ENCODE peak calls at places on chromosomes 11 and 22, in seven cellular contexts. W is mucosa of descending colon, X is adipocyte, C is cardiac muscle cell, T is HAP-1, H is GM23248, K is esophagus muscularis mucosa. F is an unnamed sample.

GRCh38 chr11:86672007-86672621 is at the start of gene ME3:
- DNase-seq in W (peak; percentile 84), X (peak; percentile 68), C (peak; percentile 62), T (no peak), H (peak; percentile 74), K (no peak), F (no peak)

GRCh38 chr11:60719406-60719805 is 5.1 kb upstream of the MS4A18 start:
- DNase-seq in W (peak; percentile 77), X (no peak), C (no peak), T (no peak), H (no peak), K (no peak), F (no peak)

GRCh38 chr11:120336641-120337132 is 474 bp downstream of the ARHGEF12 start:
- DNase-seq in W (peak; percentile 82), X (no peak), C (no peak), T (no peak), H (peak; percentile 75), K (no peak), F (peak; percentile 8)

GRCh38 chr11:63763506-63764200 is 4.9 kb downstream of the ZFTA start:
- DNase-seq in W (peak; percentile 45), X (no peak), C (peak; percentile 62), T (no peak), H (no peak), K (no peak), F (no peak)

GRCh38 chr11:110478410-110478809 is 48.7 kb downstream of the FDX1 start:
- DNase-seq in W (no peak), X (no peak), C (no peak), T (no peak), H (no peak), K (no peak), F (no peak)

GRCh38 chr22:44802956-44803355 is 50.6 kb downstream of the ARHGAP8 start:
- DNase-seq in W (no peak), X (no peak), C (no peak), T (no peak), H (no peak), K (no peak), F (no peak)

GRCh38 chr11:69373251-69373635 is 79.3 kb downstream of the MYEOV start:
- DNase-seq in W (no peak), X (no peak), C (no peak), T (no peak), H (no peak), K (no peak), F (no peak)

GRCh38 chr22:50260434-50260800 is 1.1 kb downstream of the MAPK12 start:
- DNase-seq in W (no peak), X (peak; percentile 39), C (no peak), T (no peak), H (peak; percentile 70), K (no peak), F (no peak)

GRCh38 chr11:114496915-114497314 is 57.6 kb downstream of the REXO2 start:
- DNase-seq in W (no peak), X (no peak), C (no peak), T (no peak), H (no peak), K (no peak), F (no peak)

GRCh38 chr11:86799680-86800075 is 664 bp upstream of the PRSS23 start:
- DNase-seq in W (no peak), X (no peak), C (no peak), T (no peak), H (no peak), K (no peak), F (no peak)

GRCh38 chr11:131373326-131373725 is 2.9 kb downstream of the NTM start:
- DNase-seq in W (no peak), X (no peak), C (no peak), T (no peak), H (no peak), K (no peak), F (no peak)

GRCh38 chr11:122695076-122695620 is 39.6 kb downstream of the UBASH3B start:
- DNase-seq in W (no peak), X (no peak), C (peak; percentile 36), T (no peak), H (no peak), K (no peak), F (no peak)

GRCh38 chr11:45226901-45227300 is 59.2 kb downstream of the SYT13 start:
- DNase-seq in W (no peak), X (no peak), C (no peak), T (no peak), H (no peak), K (no peak), F (no peak)

GRCh38 chr11:134483291-134483690 is 71.2 kb upstream of the B3GAT1 start:
- DNase-seq in W (no peak), X (no peak), C (no peak), T (no peak), H (no peak), K (no peak), F (no peak)

GRCh38 chr11:119350302-119350701 is 3.8 kb upstream of the MFRP start:
- DNase-seq in W (no peak), X (no peak), C (no peak), T (no peak), H (no peak), K (no peak), F (no peak)

GRCh38 chr22:48105254-48105653 is 1342.8 kb downstream of the TBC1D22A start:
- DNase-seq in W (no peak), X (no peak), C (no peak), T (no peak), H (no peak), K (peak; percentile 85), F (no peak)

GRCh38 chr11:10067629-10068300 is 226.3 kb downstream of the SBF2 start:
- DNase-seq in W (no peak), X (no peak), C (no peak), T (peak; percentile 28), H (no peak), K (no peak), F (no peak)

GRCh38 chr11:129315781-129316579 is 59.7 kb upstream of the BARX2 start:
- DNase-seq in W (peak; percentile 83), X (no peak), C (no peak), T (no peak), H (no peak), K (no peak), F (no peak)

GRCh38 chr11:127017482-127017881 is 16.9 kb upstream of the KIRREL3 start:
- DNase-seq in W (no peak), X (peak; percentile 55), C (peak; percentile 51), T (no peak), H (peak; percentile 90), K (no peak), F (no peak)

GRCh38 chr22:23763579-23764331 is 965 bp downstream of the C22orf15 start:
- DNase-seq in W (peak; percentile 55), X (no peak), C (no peak), T (no peak), H (no peak), K (no peak), F (peak; percentile 55)

GRCh38 chr11:32113637-32114203 is 22.8 kb downstream of the RCN1 start:
- DNase-seq in W (no peak), X (no peak), C (no peak), T (no peak), H (no peak), K (peak; percentile 90), F (no peak)

GRCh38 chr11:70865356-70865755 is 387.0 kb downstream of the SHANK2 start:
- DNase-seq in W (no peak), X (no peak), C (no peak), T (no peak), H (no peak), K (no peak), F (no peak)

GRCh38 chr11:126606484-126606883 is 251.0 kb downstream of the ST3GAL4 start:
- DNase-seq in W (no peak), X (no peak), C (no peak), T (no peak), H (no peak), K (no peak), F (no peak)

GRCh38 chr22:31625257-31625640 is 36.8 kb downstream of the PISD start:
- DNase-seq in W (no peak), X (no peak), C (no peak), T (no peak), H (no peak), K (no peak), F (no peak)
- H3K36me3 ChIP-seq in W (no peaks in the 10 kb centered on the region), X (peaks cover 57% of the 10 kb centered on the region), C (peaks cover 8% of the 10 kb centered on the region), T (peaks cover 14% of the 10 kb centered on the region), H (no peaks in the 10 kb centered on the region), K (peaks cover 22% of the 10 kb centered on the region), F (peaks cover 9% of the 10 kb centered on the region)

GRCh38 chr11:65019824-65020223 is 5.9 kb downstream of the ARL2 start:
- DNase-seq in W (no peak), X (no peak), C (no peak), T (no peak), H (no peak), K (no peak), F (no peak)

GRCh38 chr11:65016705-65017104 is 2.7 kb downstream of the ARL2 start:
- DNase-seq in W (no peak), X (no peak), C (no peak), T (no peak), H (no peak), K (no peak), F (no peak)

GRCh38 chr11:65017927-65018326 is 4.0 kb downstream of the ARL2 start:
- DNase-seq in W (no peak), X (no peak), C (no peak), T (no peak), H (no peak), K (no peak), F (no peak)

GRCh38 chr11:65021003-65021402 is 6.2 kb upstream of the SNX15 start:
- DNase-seq in W (no peak), X (no peak), C (no peak), T (no peak), H (no peak), K (no peak), F (no peak)

GRCh38 chr11:65021509-65021908 is 5.7 kb upstream of the SNX15 start:
- DNase-seq in W (no peak), X (no peak), C (no peak), T (no peak), H (no peak), K (no peak), F (no peak)
- H3K4me1 ChIP-seq in W (no peaks in the 10 kb centered on the region), X (peaks cover 7% of the 10 kb centered on the region), C (no peaks in the 10 kb centered on the region), T (no peaks in the 10 kb centered on the region), H (no peaks in the 10 kb centered on the region), K (peaks cover 9% of the 10 kb centered on the region), F (no peaks in the 10 kb centered on the region)

DNA sequence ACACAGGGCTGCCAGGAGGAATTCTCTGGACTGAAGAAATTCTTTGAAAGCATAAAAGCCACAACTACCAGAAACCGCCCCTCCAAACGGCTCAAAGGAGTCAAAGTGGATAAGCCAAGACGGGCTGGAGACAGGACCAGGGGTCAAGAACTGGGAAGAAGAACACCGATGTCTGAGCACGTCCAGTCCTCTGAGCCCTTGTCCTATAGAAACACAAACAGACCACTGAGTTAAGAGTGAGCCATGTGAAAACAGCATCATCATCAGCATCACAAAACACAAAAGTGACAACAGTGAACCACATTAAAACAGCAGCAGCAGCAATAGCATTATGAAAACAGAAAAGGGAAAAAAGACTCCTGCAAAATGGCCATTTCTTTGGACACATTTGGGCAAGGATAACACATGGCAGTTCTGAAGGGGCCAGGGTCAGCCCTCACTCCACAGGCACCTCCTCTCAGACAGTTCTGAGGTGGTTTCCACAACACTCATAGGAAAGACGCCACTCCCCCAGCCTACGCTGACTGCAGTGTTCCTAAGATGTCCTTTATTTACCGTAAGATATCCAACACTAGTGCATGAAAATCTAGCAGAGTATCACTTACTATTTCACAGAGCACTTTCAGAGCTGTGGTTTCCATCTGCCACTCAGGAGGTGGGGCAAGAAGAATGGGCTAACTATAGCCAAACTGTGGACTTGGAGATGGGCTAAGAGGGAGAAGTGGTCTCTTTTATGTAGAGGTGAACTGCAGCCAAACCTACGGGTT is 28.6 kb upstream of the YPEL1 start:
- DNase-seq in W (no peak), X (no peak), C (no peak), T (no peak), H (no peak), K (no peak), F (no peak)
- H3K36me3 ChIP-seq in W (peaks cover 4% of the 10 kb centered on the region), X (peaks cover 81% of the 10 kb centered on the region), C (peaks cover 59% of the 10 kb centered on the region), T (peaks cover 73% of the 10 kb centered on the region), H (peaks cover 53% of the 10 kb centered on the region), K (peaks cover 97% of the 10 kb centered on the region), F (peaks cover 83% of the 10 kb centered on the region)

GRCh38 chr11:65440831-65441499 is 18.4 kb downstream of the NEAT1 start:
- DNase-seq in W (no peak), X (peak; percentile 26), C (peak; percentile 43), T (no peak), H (peak; percentile 65), K (no peak), F (no peak)
- H3K4me1 ChIP-seq in W (peaks cover 5% of the 10 kb centered on the region), X (peaks cover 65% of the 10 kb centered on the region), C (no peaks in the 10 kb centered on the region), T (no peaks in the 10 kb centered on the region), H (peaks cover 59% of the 10 kb centered on the region), K (peaks cover 95% of the 10 kb centered on the region), F (peaks cover 35% of the 10 kb centered on the region)